ENCODE peak calls at places on chromosomes 6 and 20, in four cellular contexts. S is GM23338, K is heart left ventricle, V is IMR-90. X is an unnamed sample.
A peak's percentile ranks its signal among the peaks of the same experiment; 100 is the strongest.

GRCh38 chr20:7790189-7790588 is 150.1 kb downstream of the HAO1 start:
- DNase-seq in S (no peak), K (no peak), V (no peak), X (peak; percentile 67)

GRCh38 chr6:55841341-55841740 is 34.0 kb downstream of the BMP5 start:
- DNase-seq in S (no peak), K (no peak), V (no peak), X (no peak)

GRCh38 chr6:10382322-10382721 is 32.6 kb downstream of the TFAP2A start:
- DNase-seq in S (no peak), K (no peak), V (no peak), X (no peak)

GRCh38 chr6:128494440-128494839 is 26.0 kb downstream of the PTPRK start:
- DNase-seq in S (peak; percentile 53), K (no peak), V (no peak), X (no peak)

GRCh38 chr6:75351570-75351969 is 67.0 kb upstream of the TMEM30A start:
- DNase-seq in S (no peak), K (no peak), V (no peak), X (no peak)

GRCh38 chr6:150420926-150421325 is 52.1 kb downstream of the IYD start:
- DNase-seq in S (no peak), K (no peak), V (no peak), X (no peak)

GRCh38 chr6:20542927-20543602 is 8.8 kb downstream of the CDKAL1 start:
- DNase-seq in S (no peak), K (no peak), V (peak; percentile 84), X (peak; percentile 88)

GRCh38 chr6:151999194-151999593 is 191.7 kb downstream of the ESR1 start:
- DNase-seq in S (no peak), K (no peak), V (no peak), X (peak; percentile 61)

GRCh38 chr20:34708621-34709043 is 4.5 kb downstream of the TP53INP2 start:
- DNase-seq in S (peak; percentile 73), K (peak; percentile 75), V (peak; percentile 16), X (peak; percentile 45)

GRCh38 chr6:109071125-109071917 is 23.3 kb downstream of the SESN1 start:
- DNase-seq in S (no peak), K (no peak), V (no peak), X (no peak)

GRCh38 chr6:5930143-5930770 is 76.5 kb downstream of the NRN1 start:
- DNase-seq in S (no peak), K (no peak), V (no peak), X (no peak)

GRCh38 chr6:167475947-167476346 is 151.1 kb downstream of the TTLL2 start:
- DNase-seq in S (peak; percentile 72), K (no peak), V (no peak), X (no peak)

GRCh38 chr6:165664553-165665383 is 1.7 kb upstream of the PDE10A start:
- DNase-seq in S (peak; percentile 71), K (no peak), V (no peak), X (no peak)
- TF ChIP-seq CTCF in S (no peak), K (no peak), V (no peak), X (no peak)

DNA sequence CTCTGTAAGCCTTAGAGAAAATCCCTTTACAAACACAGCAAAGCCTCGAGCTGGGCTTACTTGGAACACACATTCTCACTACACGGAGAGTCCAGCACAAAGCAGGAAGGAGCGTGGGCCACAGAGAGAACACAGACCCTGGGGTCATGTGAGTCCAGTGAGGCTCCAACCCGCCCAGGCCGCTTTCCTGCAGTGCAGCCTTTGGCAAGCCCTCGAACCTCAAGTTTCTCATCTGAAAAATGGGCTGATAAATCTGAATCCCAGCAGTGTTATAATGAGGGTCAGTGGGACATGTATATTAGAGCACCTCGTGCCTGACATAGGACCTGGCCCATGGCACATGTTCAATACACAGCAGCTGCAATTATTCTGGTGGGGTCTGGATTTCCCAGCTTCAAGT is 305.5 kb upstream of the SULF2 start:
- DNase-seq in S (no peak), K (no peak), V (no peak), X (no peak)
- H3K4me3 ChIP-seq in S (no peak overlapping the region), K (no peak overlapping the region), V (no peak overlapping the region), X (no peak overlapping the region)

DNA sequence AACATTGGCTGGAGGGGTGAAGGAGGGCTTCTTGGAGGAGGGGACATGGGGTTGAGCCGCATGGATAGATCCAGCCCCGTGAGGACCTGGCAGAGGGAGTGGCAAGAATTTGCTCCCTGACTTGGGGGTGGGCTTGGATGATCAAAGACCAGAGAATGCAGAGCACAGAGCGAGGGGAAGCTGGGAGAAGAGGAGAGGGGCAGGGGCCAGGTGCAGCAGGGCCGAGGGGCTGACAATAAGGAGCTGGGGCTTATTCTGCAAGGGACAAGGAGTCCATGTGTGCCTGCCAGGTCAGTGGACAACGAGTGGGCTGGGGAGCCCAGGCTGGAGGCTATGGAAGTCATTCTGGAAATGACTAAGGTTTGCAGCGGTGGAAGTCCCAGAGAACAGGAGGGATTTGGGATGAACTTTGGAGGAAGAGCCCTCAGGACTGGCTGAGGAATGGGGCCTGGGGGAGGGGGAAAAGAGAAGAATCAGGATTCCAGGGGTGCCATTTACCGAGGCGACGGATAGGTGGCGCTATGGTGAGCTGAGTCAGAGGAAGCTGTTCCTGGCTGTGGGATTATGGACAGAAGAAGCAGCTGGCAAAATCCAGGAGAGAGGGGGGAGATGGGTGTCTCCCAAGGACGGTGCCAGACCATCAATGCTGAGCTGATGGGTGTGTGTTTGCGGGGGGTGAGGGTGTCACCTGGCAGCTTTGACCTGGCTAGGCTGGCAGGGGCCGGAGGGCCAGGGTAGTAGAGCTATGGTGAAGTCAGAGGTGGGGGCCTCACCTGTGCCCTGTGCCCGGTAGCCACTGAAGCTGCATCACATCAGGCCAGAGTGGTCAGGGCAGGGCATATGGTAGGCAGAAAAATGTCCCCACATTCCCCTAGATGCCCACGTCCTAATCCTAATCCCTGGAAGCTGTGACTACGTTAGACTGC is 7.8 kb downstream of the KCNG1 start:
- DNase-seq in S (peak; percentile 91), K (no peak), V (peak; percentile 73), X (peak; percentile 69)
- TF ChIP-seq CTCF in S (peak; percentile 90), K (peak; percentile 35), V (peak; percentile 91), X (peak; percentile 93)

DNA sequence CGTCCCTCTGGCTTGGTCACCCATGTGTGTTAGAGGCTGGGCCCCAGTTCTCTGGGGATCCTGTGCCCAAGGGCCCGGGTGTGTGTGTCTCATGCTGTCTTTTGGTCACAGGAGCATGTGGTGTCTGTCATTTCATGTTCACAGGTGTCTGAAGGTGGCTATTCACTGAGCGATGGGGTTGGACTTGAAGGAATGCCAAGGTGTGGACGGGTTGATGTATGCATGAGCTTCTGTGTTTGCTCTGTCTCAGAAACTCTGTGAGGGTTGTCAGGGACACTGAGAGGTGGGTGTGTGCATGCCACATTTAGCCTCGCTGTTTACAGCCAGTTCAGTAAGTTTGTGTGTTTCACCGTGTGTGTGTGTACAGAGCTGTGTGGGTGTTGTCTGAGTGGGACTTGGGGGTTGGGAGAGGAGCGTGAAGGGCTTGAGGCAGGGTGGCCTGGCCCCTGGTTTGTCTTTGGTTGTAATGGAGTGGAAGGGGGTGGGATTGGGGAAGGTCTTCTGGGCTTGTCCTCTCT is 1.2 kb downstream of the DDR1 start:
- DNase-seq in S (peak; percentile 24), K (no peak), V (peak; percentile 18), X (no peak)
- H3K4me3 ChIP-seq in S (peak overlapping the region; percentile 92), K (no peak overlapping the region), V (peak overlapping the region; percentile 81), X (peak overlapping the region; percentile 47)

DNA sequence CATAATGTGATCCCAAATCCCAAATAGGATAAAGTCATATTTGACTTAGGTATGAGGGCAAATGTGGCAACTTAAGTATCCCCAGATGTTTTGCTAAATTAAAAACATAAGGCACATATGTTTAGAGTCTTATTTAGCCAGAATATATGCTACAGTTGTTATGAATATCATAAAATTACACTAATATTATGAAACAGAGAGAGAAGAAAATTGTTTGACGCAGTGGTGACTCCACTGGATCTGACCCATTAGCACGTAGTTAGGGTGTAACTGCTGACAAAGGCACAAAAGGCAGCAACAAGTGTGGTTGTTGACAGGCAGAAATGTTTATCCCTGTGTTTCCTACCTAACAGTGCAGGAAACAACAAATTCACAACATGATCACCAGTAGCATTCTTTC is 152.4 kb upstream of the THBS2 start:
- DNase-seq in S (no peak), K (no peak), V (no peak), X (peak; percentile 15)
- TF ChIP-seq CTCF in S (no peak), K (no peak), V (no peak), X (no peak)

GRCh38 chr6:14002176-14002947 is 77.6 kb downstream of the RNF182 start:
- DNase-seq in S (peak; percentile 51), K (no peak), V (no peak), X (no peak)

GRCh38 chr6:14004258-14004657 is 79.5 kb downstream of the RNF182 start:
- DNase-seq in S (no peak), K (no peak), V (no peak), X (no peak)

GRCh38 chr6:13998356-13998755 is 73.6 kb downstream of the RNF182 start:
- DNase-seq in S (no peak), K (no peak), V (no peak), X (no peak)

GRCh38 chr6:14001329-14002012 is 76.7 kb downstream of the RNF182 start:
- DNase-seq in S (no peak), K (no peak), V (peak; percentile 99), X (peak; percentile 100)

DNA sequence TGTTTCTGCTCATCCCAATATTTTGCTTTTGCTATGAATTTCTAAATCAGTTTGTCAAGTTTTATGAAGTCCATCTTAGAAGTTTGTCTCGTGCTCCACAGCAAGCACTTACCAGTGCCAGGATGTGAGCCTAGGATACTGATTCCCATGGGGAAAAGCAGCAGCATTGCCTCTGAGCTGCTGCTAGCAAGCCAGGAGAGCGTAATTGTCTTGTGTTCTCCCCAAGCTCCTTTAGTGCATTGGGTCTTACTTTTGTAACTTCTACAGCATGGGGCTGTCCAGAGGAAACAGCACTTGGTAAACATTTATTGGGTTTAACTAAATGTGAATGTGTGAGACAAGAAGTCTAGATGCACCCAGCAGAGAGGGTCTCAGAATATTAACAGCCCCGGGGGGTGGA is 76.1 kb downstream of the RNF182 start:
- DNase-seq in S (no peak), K (no peak), V (peak; percentile 24), X (peak; percentile 65)
- H3K4me3 ChIP-seq in S (no peak overlapping the region), K (no peak overlapping the region), V (no peak overlapping the region), X (no peak overlapping the region)

GRCh38 chr6:79133173-79133572 is 55.1 kb upstream of the PHIP start:
- DNase-seq in S (no peak), K (no peak), V (no peak), X (no peak)

DNA sequence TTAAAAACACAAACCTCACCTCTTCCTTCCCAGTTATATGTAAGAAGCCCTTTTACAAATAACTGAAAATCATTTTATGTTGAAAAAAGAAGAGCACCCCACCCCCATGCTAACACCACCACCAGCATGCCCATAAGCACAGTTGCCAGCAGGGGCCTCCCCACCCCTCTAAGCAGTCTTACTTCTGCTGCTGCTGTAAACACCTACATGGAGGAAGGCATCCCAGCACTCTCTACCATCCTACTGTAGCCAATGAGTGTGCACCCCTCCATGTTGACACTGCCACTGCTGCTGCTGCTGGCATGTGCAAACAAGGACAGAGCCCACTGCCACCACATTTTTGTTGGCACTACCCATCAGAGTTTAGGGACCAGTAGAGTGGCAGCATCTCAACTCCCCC is 49.6 kb upstream of the PHIP start:
- DNase-seq in S (peak; percentile 64), K (no peak), V (no peak), X (no peak)
- TF ChIP-seq CTCF in S (peak; percentile 79), K (no peak), V (no peak), X (no peak)

DNA sequence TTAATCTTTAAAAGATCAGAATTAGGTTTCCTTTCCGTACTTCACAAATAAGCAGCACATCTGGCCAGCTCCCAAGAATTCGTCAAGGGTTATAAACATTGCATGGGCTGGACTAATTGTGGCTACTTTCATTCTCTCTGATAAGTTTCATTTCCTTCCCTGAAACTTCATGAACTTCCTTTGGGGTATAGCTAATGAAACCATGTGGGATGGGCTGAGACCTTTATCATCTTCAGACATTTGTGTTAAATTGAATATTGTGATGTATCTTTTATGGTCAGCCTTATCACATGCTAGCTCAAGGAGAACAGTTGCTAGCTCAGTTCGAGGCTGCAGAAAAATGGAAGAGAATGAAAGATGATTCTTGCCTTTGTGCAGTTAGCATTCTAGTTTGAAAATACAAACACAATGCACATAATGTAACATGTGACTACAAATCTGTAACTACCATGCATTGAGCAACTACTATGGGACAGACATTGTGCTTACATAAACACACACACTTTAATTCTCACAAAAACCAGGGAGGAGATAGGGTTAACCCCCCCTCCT is 1.7 kb upstream of the GMPR start:
- DNase-seq in S (no peak), K (no peak), V (peak; percentile 76), X (peak; percentile 59)
- H3K4me3 ChIP-seq in S (no peak overlapping the region), K (no peak overlapping the region), V (peak overlapping the region; percentile 45), X (no peak overlapping the region)